ENCODE peak calls at places on chromosome 9, in nine cellular contexts. One of them, this sample, is unnamed.

GRCh38 chr9:27194401-27195091 is 85.5 kb downstream of the TEK start:
- DNase-seq in NCI-H345: no peak
- DNase-seq in CD4-positive, alpha-beta memory T cell: no peak
- DNase-seq in stimulated activated CD8-positive, alpha-beta memory T cell treated with anti-CD3 and anti-CD28 coated beads, Interleukin-2, amount 100 ng/mL, for 1 hour: no peak
- DNase-seq in NCI-H2107: no peak
- DNase-seq in BE2C: no peak
- DNase-seq in iPS-NIHi11: no peak
- DNase-seq in activated CD4-positive, CD25-positive, alpha-beta regulatory T cell treated with anti-CD3 and anti-CD28 coated beads, Interleukin-2, amount 50 U/mL, for 16 hours: no peak
- DNase-seq in memory B cell: no peak
- DNase-seq in this sample: peak

GRCh38 chr9:78314953-78315870 is 18.3 kb downstream of the PSAT1 start:
- DNase-seq in NCI-H345: no peak
- DNase-seq in CD4-positive, alpha-beta memory T cell: no peak
- DNase-seq in stimulated activated CD8-positive, alpha-beta memory T cell treated with anti-CD3 and anti-CD28 coated beads, Interleukin-2, amount 100 ng/mL, for 1 hour: no peak
- DNase-seq in NCI-H2107: no peak
- DNase-seq in BE2C: no peak
- DNase-seq in iPS-NIHi11: no peak
- DNase-seq in activated CD4-positive, CD25-positive, alpha-beta regulatory T cell treated with anti-CD3 and anti-CD28 coated beads, Interleukin-2, amount 50 U/mL, for 16 hours: no peak
- DNase-seq in memory B cell: no peak
- DNase-seq in this sample: peak

GRCh38 chr9:71587576-71588362 is 180.5 kb downstream of the CEMIP2 start:
- DNase-seq in NCI-H345: no peak
- DNase-seq in CD4-positive, alpha-beta memory T cell: no peak
- DNase-seq in stimulated activated CD8-positive, alpha-beta memory T cell treated with anti-CD3 and anti-CD28 coated beads, Interleukin-2, amount 100 ng/mL, for 1 hour: no peak
- DNase-seq in NCI-H2107: no peak
- DNase-seq in BE2C: no peak
- DNase-seq in iPS-NIHi11: no peak
- DNase-seq in activated CD4-positive, CD25-positive, alpha-beta regulatory T cell treated with anti-CD3 and anti-CD28 coated beads, Interleukin-2, amount 50 U/mL, for 16 hours: no peak
- DNase-seq in memory B cell: no peak
- DNase-seq in this sample: no peak

GRCh38 chr9:125700791-125701190 is 6.2 kb downstream of the MAPKAP1 start:
- DNase-seq in NCI-H345: peak
- DNase-seq in CD4-positive, alpha-beta memory T cell: no peak
- DNase-seq in stimulated activated CD8-positive, alpha-beta memory T cell treated with anti-CD3 and anti-CD28 coated beads, Interleukin-2, amount 100 ng/mL, for 1 hour: no peak
- DNase-seq in NCI-H2107: no peak
- DNase-seq in BE2C: no peak
- DNase-seq in iPS-NIHi11: peak
- DNase-seq in activated CD4-positive, CD25-positive, alpha-beta regulatory T cell treated with anti-CD3 and anti-CD28 coated beads, Interleukin-2, amount 50 U/mL, for 16 hours: no peak
- DNase-seq in memory B cell: peak
- DNase-seq in this sample: no peak

GRCh38 chr9:106797299-106797698 is 65.7 kb upstream of the ZNF462 start:
- DNase-seq in NCI-H345: no peak
- DNase-seq in CD4-positive, alpha-beta memory T cell: no peak
- DNase-seq in stimulated activated CD8-positive, alpha-beta memory T cell treated with anti-CD3 and anti-CD28 coated beads, Interleukin-2, amount 100 ng/mL, for 1 hour: no peak
- DNase-seq in NCI-H2107: no peak
- DNase-seq in BE2C: no peak
- DNase-seq in iPS-NIHi11: no peak
- DNase-seq in activated CD4-positive, CD25-positive, alpha-beta regulatory T cell treated with anti-CD3 and anti-CD28 coated beads, Interleukin-2, amount 50 U/mL, for 16 hours: no peak
- DNase-seq in memory B cell: no peak
- DNase-seq in this sample: no peak

GRCh38 chr9:107481035-107481434 is 8.5 kb downstream of the KLF4 start:
- DNase-seq in NCI-H345: no peak
- DNase-seq in CD4-positive, alpha-beta memory T cell: no peak
- DNase-seq in stimulated activated CD8-positive, alpha-beta memory T cell treated with anti-CD3 and anti-CD28 coated beads, Interleukin-2, amount 100 ng/mL, for 1 hour: no peak
- DNase-seq in NCI-H2107: no peak
- DNase-seq in BE2C: no peak
- DNase-seq in iPS-NIHi11: no peak
- DNase-seq in activated CD4-positive, CD25-positive, alpha-beta regulatory T cell treated with anti-CD3 and anti-CD28 coated beads, Interleukin-2, amount 50 U/mL, for 16 hours: no peak
- DNase-seq in memory B cell: no peak
- DNase-seq in this sample: no peak

GRCh38 chr9:90929616-90930015 is 128.0 kb downstream of the SYK start:
- DNase-seq in NCI-H345: no peak
- DNase-seq in CD4-positive, alpha-beta memory T cell: no peak
- DNase-seq in stimulated activated CD8-positive, alpha-beta memory T cell treated with anti-CD3 and anti-CD28 coated beads, Interleukin-2, amount 100 ng/mL, for 1 hour: no peak
- DNase-seq in NCI-H2107: no peak
- DNase-seq in BE2C: no peak
- DNase-seq in iPS-NIHi11: no peak
- DNase-seq in activated CD4-positive, CD25-positive, alpha-beta regulatory T cell treated with anti-CD3 and anti-CD28 coated beads, Interleukin-2, amount 50 U/mL, for 16 hours: no peak
- DNase-seq in memory B cell: no peak
- DNase-seq in this sample: no peak

GRCh38 chr9:129386812-129387177 is 208.7 kb upstream of the IER5L start:
- DNase-seq in NCI-H345: no peak
- DNase-seq in CD4-positive, alpha-beta memory T cell: no peak
- DNase-seq in stimulated activated CD8-positive, alpha-beta memory T cell treated with anti-CD3 and anti-CD28 coated beads, Interleukin-2, amount 100 ng/mL, for 1 hour: no peak
- DNase-seq in NCI-H2107: no peak
- DNase-seq in BE2C: peak
- DNase-seq in iPS-NIHi11: no peak
- DNase-seq in activated CD4-positive, CD25-positive, alpha-beta regulatory T cell treated with anti-CD3 and anti-CD28 coated beads, Interleukin-2, amount 50 U/mL, for 16 hours: no peak
- DNase-seq in memory B cell: no peak
- DNase-seq in this sample: no peak

GRCh38 chr9:126295516-126295915 is 31.1 kb upstream of the MVB12B start:
- DNase-seq in NCI-H345: no peak
- DNase-seq in CD4-positive, alpha-beta memory T cell: no peak
- DNase-seq in stimulated activated CD8-positive, alpha-beta memory T cell treated with anti-CD3 and anti-CD28 coated beads, Interleukin-2, amount 100 ng/mL, for 1 hour: no peak
- DNase-seq in NCI-H2107: no peak
- DNase-seq in BE2C: no peak
- DNase-seq in iPS-NIHi11: no peak
- DNase-seq in activated CD4-positive, CD25-positive, alpha-beta regulatory T cell treated with anti-CD3 and anti-CD28 coated beads, Interleukin-2, amount 50 U/mL, for 16 hours: no peak
- DNase-seq in memory B cell: no peak
- DNase-seq in this sample: no peak

GRCh38 chr9:130664191-130665028 is at the start of gene PRDM12:
- DNase-seq in NCI-H345: no peak
- DNase-seq in CD4-positive, alpha-beta memory T cell: no peak
- DNase-seq in stimulated activated CD8-positive, alpha-beta memory T cell treated with anti-CD3 and anti-CD28 coated beads, Interleukin-2, amount 100 ng/mL, for 1 hour: no peak
- DNase-seq in NCI-H2107: no peak
- DNase-seq in BE2C: no peak
- DNase-seq in iPS-NIHi11: peak
- DNase-seq in activated CD4-positive, CD25-positive, alpha-beta regulatory T cell treated with anti-CD3 and anti-CD28 coated beads, Interleukin-2, amount 50 U/mL, for 16 hours: no peak
- DNase-seq in memory B cell: no peak
- DNase-seq in this sample: no peak

GRCh38 chr9:18382243-18382642 is 91.7 kb upstream of the ADAMTSL1 start:
- DNase-seq in NCI-H345: no peak
- DNase-seq in CD4-positive, alpha-beta memory T cell: no peak
- DNase-seq in stimulated activated CD8-positive, alpha-beta memory T cell treated with anti-CD3 and anti-CD28 coated beads, Interleukin-2, amount 100 ng/mL, for 1 hour: no peak
- DNase-seq in NCI-H2107: no peak
- DNase-seq in BE2C: no peak
- DNase-seq in iPS-NIHi11: no peak
- DNase-seq in activated CD4-positive, CD25-positive, alpha-beta regulatory T cell treated with anti-CD3 and anti-CD28 coated beads, Interleukin-2, amount 50 U/mL, for 16 hours: no peak
- DNase-seq in memory B cell: no peak
- DNase-seq in this sample: no peak

GRCh38 chr9:125172351-125172750 is 17.3 kb downstream of the PPP6C start:
- DNase-seq in NCI-H345: no peak
- DNase-seq in CD4-positive, alpha-beta memory T cell: no peak
- DNase-seq in stimulated activated CD8-positive, alpha-beta memory T cell treated with anti-CD3 and anti-CD28 coated beads, Interleukin-2, amount 100 ng/mL, for 1 hour: no peak
- DNase-seq in NCI-H2107: no peak
- DNase-seq in BE2C: no peak
- DNase-seq in iPS-NIHi11: no peak
- DNase-seq in activated CD4-positive, CD25-positive, alpha-beta regulatory T cell treated with anti-CD3 and anti-CD28 coated beads, Interleukin-2, amount 50 U/mL, for 16 hours: no peak
- DNase-seq in memory B cell: no peak
- DNase-seq in this sample: no peak

GRCh38 chr9:110753734-110754231 is 85.2 kb downstream of the MUSK start:
- DNase-seq in NCI-H345: no peak
- DNase-seq in CD4-positive, alpha-beta memory T cell: no peak
- DNase-seq in stimulated activated CD8-positive, alpha-beta memory T cell treated with anti-CD3 and anti-CD28 coated beads, Interleukin-2, amount 100 ng/mL, for 1 hour: no peak
- DNase-seq in NCI-H2107: no peak
- DNase-seq in BE2C: peak
- DNase-seq in iPS-NIHi11: no peak
- DNase-seq in activated CD4-positive, CD25-positive, alpha-beta regulatory T cell treated with anti-CD3 and anti-CD28 coated beads, Interleukin-2, amount 50 U/mL, for 16 hours: no peak
- DNase-seq in memory B cell: no peak
- DNase-seq in this sample: no peak

GRCh38 chr9:116096046-116096445 is 57.5 kb upstream of the PAPPA start:
- DNase-seq in NCI-H345: no peak
- DNase-seq in CD4-positive, alpha-beta memory T cell: no peak
- DNase-seq in stimulated activated CD8-positive, alpha-beta memory T cell treated with anti-CD3 and anti-CD28 coated beads, Interleukin-2, amount 100 ng/mL, for 1 hour: no peak
- DNase-seq in NCI-H2107: no peak
- DNase-seq in BE2C: no peak
- DNase-seq in iPS-NIHi11: no peak
- DNase-seq in activated CD4-positive, CD25-positive, alpha-beta regulatory T cell treated with anti-CD3 and anti-CD28 coated beads, Interleukin-2, amount 50 U/mL, for 16 hours: no peak
- DNase-seq in memory B cell: no peak
- DNase-seq in this sample: no peak